ENCODE peak calls at places on chromosome 19, in nine cellular contexts. L is NCI-H345; X is lower leg skin; A is stimulated activated CD4-positive, alpha-beta T cell treated with anti-CD3 and anti-CD28 coated beads, Interleukin-4, amount 100 ng/mL, for 4 hours; K is NCI-H1092; E is adipocyte; H is activated naive CD4-positive, alpha-beta T cell treated with anti-CD3 and anti-CD28 coated beads, Interleukin-2, amount 10 ng/mL, durations not matched to agents 7 days and 5 days; C is A549; J is CMK. Q is an unnamed sample.

GRCh38 chr19:42271861-42272534 is 2.9 kb downstream of the CIC start:
- DNase-seq in A (no peak), J (no peak), C (no peak), H (no peak), L (no peak), E (no peak), K (no peak), X (no peak), Q (no peak)

GRCh38 chr19:31355330-31356289 is 6.4 kb upstream of the TSHZ3 start:
- DNase-seq in E (no peak), K (no peak), H (no peak), X (no peak), A (no peak), J (no peak), C (no peak), L (no peak), Q (no peak)

GRCh38 chr19:49422407-49423277 is 599 bp downstream of the PTH2 start:
- DNase-seq in L (peak), K (peak), J (no peak), H (peak), E (peak), X (no peak), A (peak), C (peak), Q (peak)

GRCh38 chr19:55230780-55231179 is 2.2 kb upstream of the TMEM86B start:
- DNase-seq in X (no peak), L (no peak), C (no peak), K (no peak), E (no peak), J (no peak), H (no peak), A (no peak), Q (no peak)

GRCh38 chr19:13051581-13052165 is 51.0 kb downstream of the LYL1 start:
- DNase-seq in J (no peak), C (no peak), E (peak), H (peak), A (peak), X (peak), L (peak), K (peak), Q (peak)

GRCh38 chr19:16660763-16661479 is at the start of gene TMEM38A:
- DNase-seq in K (no peak), J (no peak), H (peak), A (peak), L (peak), E (peak), X (peak), C (no peak), Q (peak)

GRCh38 chr19:46350758-46351159 is 3.9 kb downstream of the PPP5C start:
- DNase-seq in L (no peak), X (no peak), J (no peak), C (no peak), K (no peak), E (no peak), A (peak), H (peak), Q (no peak)

GRCh38 chr19:43438291-43439162 is 23.8 kb downstream of the TEX101 start:
- DNase-seq in X (no peak), A (no peak), H (peak), L (no peak), K (no peak), C (peak), J (no peak), E (peak), Q (no peak)

GRCh38 chr19:48556163-48556562 is 4.2 kb downstream of the SULT2B1 start:
- DNase-seq in E (peak), A (no peak), C (peak), H (no peak), X (no peak), J (no peak), L (no peak), K (no peak), Q (no peak)

GRCh38 chr19:46288896-46289588 is 7.8 kb upstream of the HIF3A start:
- DNase-seq in C (peak), X (no peak), K (no peak), J (peak), E (peak), L (no peak), H (no peak), A (no peak), Q (no peak)